ENCODE peak calls at places on chromosomes 13 and 19, in eight cellular contexts. O is left colon, K is NCI-H774, X is WTC11, V is tibial nerve, M is AG08396, Q is amniotic stem cell, T is cardiac fibroblast. R is an unnamed sample.

GRCh38 chr19:5504115-5504514 is 48.9 kb downstream of the ZNRF4 start:
- DNase-seq in O (no peak), X (peak), M (no peak), K (no peak), T (no peak), V (no peak), Q (no peak), R (no peak)

GRCh38 chr19:13318190-13318589 is 168.0 kb downstream of the IER2 start:
- DNase-seq in T (no peak), V (no peak), O (no peak), Q (no peak), M (no peak), K (no peak), X (no peak), R (no peak)

GRCh38 chr13:113724780-113725315 is 34.2 kb upstream of the TMEM255B start:
- DNase-seq in Q (no peak), O (peak), M (peak), X (peak), V (peak), T (peak), K (peak), R (peak)

GRCh38 chr19:55640043-55640576 is 692 bp upstream of the ZNF580 start:
- DNase-seq in Q (peak), M (peak), T (peak), K (peak), X (peak), O (peak), V (no peak), R (peak)

GRCh38 chr19:32676186-32676894 is 692 bp downstream of the RGS9BP start:
- DNase-seq in K (peak), O (peak), T (no peak), M (no peak), Q (no peak), V (no peak), X (peak), R (peak)

GRCh38 chr13:106471957-106472543 is 63.4 kb downstream of the EFNB2 start:
- DNase-seq in K (no peak), T (peak), X (peak), Q (peak), V (no peak), M (peak), O (peak), R (peak)

GRCh38 chr13:30097695-30098094 is 209.7 kb downstream of the KATNAL1 start:
- DNase-seq in T (no peak), X (no peak), Q (no peak), O (no peak), K (no peak), V (no peak), M (no peak), R (no peak)

GRCh38 chr19:41206926-41207750 is 11.9 kb upstream of the AXL start:
- DNase-seq in M (no peak), Q (no peak), K (no peak), V (peak), X (no peak), T (peak), O (peak), R (peak)

GRCh38 chr13:113656015-113656588 is 1.9 kb downstream of the ATP4B start:
- DNase-seq in X (peak), Q (no peak), K (no peak), M (no peak), V (peak), T (no peak), O (peak), R (peak)

GRCh38 chr13:90412980-90413379 is 934.5 kb upstream of the MIR17HG start:
- DNase-seq in Q (no peak), M (no peak), V (no peak), O (no peak), X (no peak), T (no peak), K (no peak), R (no peak)

GRCh38 chr13:38767506-38768265 is 80.8 kb downstream of the FREM2 start:
- DNase-seq in Q (no peak), O (no peak), M (no peak), X (no peak), T (no peak), K (no peak), V (no peak), R (no peak)

GRCh38 chr13:41691276-41691675 is 233.9 kb downstream of the RGCC start:
- DNase-seq in Q (no peak), X (no peak), T (peak), O (no peak), K (no peak), V (no peak), M (no peak), R (no peak)

GRCh38 chr19:47270408-47270807 is 4.3 kb upstream of the INAFM1 start:
- DNase-seq in M (no peak), O (no peak), Q (no peak), V (no peak), X (no peak), K (no peak), T (no peak), R (no peak)

GRCh38 chr13:92805766-92806165 is 420.8 kb upstream of the GPC6 start:
- DNase-seq in O (no peak), M (no peak), X (no peak), K (no peak), V (no peak), Q (no peak), T (no peak), R (no peak)

GRCh38 chr19:46115396-46116109 is 8.9 kb downstream of the IGFL3 start:
- DNase-seq in M (peak), V (no peak), O (no peak), X (no peak), T (peak), Q (peak), K (no peak), R (peak)

GRCh38 chr19:33435706-33436359 is 62.3 kb downstream of the CEBPG start:
- DNase-seq in V (no peak), M (no peak), O (no peak), K (no peak), Q (no peak), X (no peak), T (no peak), R (no peak)

GRCh38 chr19:850221-850978 is 1.7 kb upstream of the ELANE start:
- DNase-seq in Q (no peak), V (peak), X (peak), T (peak), K (peak), M (peak), O (peak), R (peak)

GRCh38 chr19:43406297-43406696 is 8.4 kb upstream of the TEX101 start:
- DNase-seq in X (no peak), O (no peak), V (no peak), M (no peak), K (no peak), T (no peak), Q (no peak), R (no peak)

GRCh38 chr13:74158028-74158427 is 23.8 kb upstream of the KLF12 start:
- DNase-seq in V (no peak), K (no peak), M (peak), Q (no peak), X (no peak), O (no peak), T (peak), R (no peak)

GRCh38 chr13:99386495-99386894 is 79.3 kb upstream of the GPR183 start:
- DNase-seq in K (no peak), M (no peak), T (no peak), O (no peak), V (no peak), X (no peak), Q (no peak), R (peak)

GRCh38 chr19:39177736-39178135 is 19.0 kb upstream of the NCCRP1 start:
- DNase-seq in K (no peak), V (no peak), Q (no peak), M (no peak), X (no peak), O (no peak), T (no peak), R (no peak)

GRCh38 chr13:39451301-39451700 is 151.7 kb downstream of the LHFPL6 start:
- DNase-seq in O (no peak), K (peak), M (no peak), T (peak), X (no peak), V (no peak), Q (no peak), R (no peak)

GRCh38 chr19:5037936-5038335 is 69.0 kb downstream of the KDM4B start:
- DNase-seq in V (no peak), M (no peak), T (no peak), X (no peak), O (no peak), Q (no peak), K (no peak), R (no peak)

GRCh38 chr13:76745246-76746200 is 140.7 kb downstream of the KCTD12 start:
- DNase-seq in M (no peak), V (no peak), X (no peak), T (peak), K (no peak), O (no peak), Q (no peak), R (no peak)

R was measured in islet precursor cell.